ENCODE peak calls at places on chromosome 9, in eight cellular contexts. One of them, this sample, is unnamed.

GRCh38 chr9:23492126-23493002 is 333.7 kb downstream of the ELAVL2 start:
- DNase-seq in neural crest cell: peak
- DNase-seq in Caco-2: no peak
- DNase-seq in HFFc6: peak
- DNase-seq in GM13976: no peak
- DNase-seq in stomach: no peak
- DNase-seq in heart left ventricle: no peak
- DNase-seq in GM23338: peak
- DNase-seq in this sample: no peak

GRCh38 chr9:34139477-34140146 is 13.1 kb upstream of the DCAF12 start:
- DNase-seq in Caco-2: no peak
- DNase-seq in neural crest cell: no peak
- DNase-seq in GM13976: no peak
- DNase-seq in HFFc6: peak
- DNase-seq in GM23338: peak
- DNase-seq in stomach: peak
- DNase-seq in heart left ventricle: peak
- DNase-seq in this sample: peak

GRCh38 chr9:98347642-98348041 is 92.2 kb upstream of the TBC1D2 start:
- DNase-seq in GM13976: no peak
- DNase-seq in HFFc6: no peak
- DNase-seq in stomach: no peak
- DNase-seq in heart left ventricle: no peak
- DNase-seq in Caco-2: no peak
- DNase-seq in GM23338: no peak
- DNase-seq in neural crest cell: no peak
- DNase-seq in this sample: no peak

GRCh38 chr9:28491121-28491520 is 917.8 kb upstream of the C9orf72 start:
- DNase-seq in GM13976: no peak
- DNase-seq in HFFc6: no peak
- DNase-seq in neural crest cell: no peak
- DNase-seq in Caco-2: no peak
- DNase-seq in stomach: no peak
- DNase-seq in GM23338: no peak
- DNase-seq in heart left ventricle: no peak
- DNase-seq in this sample: no peak

GRCh38 chr9:38041564-38042267 is 27.3 kb downstream of the SHB start:
- DNase-seq in GM13976: no peak
- DNase-seq in GM23338: no peak
- DNase-seq in HFFc6: no peak
- DNase-seq in Caco-2: no peak
- DNase-seq in neural crest cell: no peak
- DNase-seq in heart left ventricle: no peak
- DNase-seq in stomach: no peak
- DNase-seq in this sample: no peak

GRCh38 chr9:77597057-77597456 is 51.1 kb downstream of the GNA14 start:
- DNase-seq in GM13976: no peak
- DNase-seq in HFFc6: no peak
- DNase-seq in GM23338: no peak
- DNase-seq in stomach: no peak
- DNase-seq in Caco-2: no peak
- DNase-seq in neural crest cell: no peak
- DNase-seq in heart left ventricle: no peak
- DNase-seq in this sample: no peak

GRCh38 chr9:89622933-89623861 is 18.4 kb downstream of the GADD45G start:
- DNase-seq in HFFc6: no peak
- DNase-seq in GM13976: no peak
- DNase-seq in stomach: peak
- DNase-seq in GM23338: no peak
- DNase-seq in Caco-2: no peak
- DNase-seq in heart left ventricle: no peak
- DNase-seq in neural crest cell: peak
- DNase-seq in this sample: no peak

GRCh38 chr9:12859704-12860251 is 85.0 kb downstream of the LURAP1L start:
- DNase-seq in neural crest cell: no peak
- DNase-seq in stomach: no peak
- DNase-seq in heart left ventricle: no peak
- DNase-seq in GM13976: no peak
- DNase-seq in Caco-2: no peak
- DNase-seq in GM23338: no peak
- DNase-seq in HFFc6: peak
- DNase-seq in this sample: peak

GRCh38 chr9:928363-929042 is 48.0 kb upstream of the DMRT3 start:
- DNase-seq in neural crest cell: no peak
- DNase-seq in heart left ventricle: no peak
- DNase-seq in Caco-2: peak
- DNase-seq in GM23338: peak
- DNase-seq in HFFc6: no peak
- DNase-seq in GM13976: peak
- DNase-seq in stomach: no peak
- DNase-seq in this sample: no peak

GRCh38 chr9:78295731-78296130 is 1.2 kb upstream of the PSAT1 start:
- DNase-seq in Caco-2: no peak
- DNase-seq in GM23338: no peak
- DNase-seq in neural crest cell: no peak
- DNase-seq in GM13976: no peak
- DNase-seq in stomach: no peak
- DNase-seq in heart left ventricle: no peak
- DNase-seq in HFFc6: no peak
- DNase-seq in this sample: no peak

GRCh38 chr9:82668724-82669324 is 394.1 kb downstream of the RASEF start:
- DNase-seq in GM13976: no peak
- DNase-seq in HFFc6: no peak
- DNase-seq in Caco-2: no peak
- DNase-seq in GM23338: no peak
- DNase-seq in neural crest cell: no peak
- DNase-seq in heart left ventricle: no peak
- DNase-seq in stomach: no peak
- DNase-seq in this sample: no peak

GRCh38 chr9:94974154-94974860 is 247.8 kb downstream of the AOPEP start:
- DNase-seq in HFFc6: no peak
- DNase-seq in stomach: no peak
- DNase-seq in heart left ventricle: no peak
- DNase-seq in GM23338: no peak
- DNase-seq in neural crest cell: no peak
- DNase-seq in GM13976: no peak
- DNase-seq in Caco-2: no peak
- DNase-seq in this sample: peak

DNA sequence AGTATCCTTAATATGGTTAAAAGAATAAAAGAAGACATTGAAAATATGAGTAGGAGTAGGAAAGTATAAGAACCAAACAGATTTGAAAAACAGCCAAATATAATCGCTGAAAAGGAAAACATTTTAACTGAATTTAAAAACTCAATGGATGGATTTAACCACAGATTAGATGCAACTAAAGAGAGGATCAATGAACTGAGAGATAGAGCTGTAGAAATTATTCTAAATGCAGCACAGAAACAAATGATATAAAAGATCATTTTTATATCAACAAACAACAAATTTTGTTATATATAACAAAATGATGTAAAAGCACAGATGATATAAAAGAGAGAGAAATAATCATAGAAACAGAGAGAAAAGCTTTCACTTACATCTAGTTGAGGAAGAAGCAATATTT is 29.3 kb upstream of the COL5A1 start:
- DNase-seq in HFFc6: no peak
- DNase-seq in GM23338: no peak
- DNase-seq in stomach: no peak
- DNase-seq in Caco-2: no peak
- DNase-seq in GM13976: no peak
- DNase-seq in heart left ventricle: no peak
- DNase-seq in neural crest cell: no peak
- DNase-seq in this sample: no peak
- TF ChIP-seq CTCF in HFFc6: no peak
- TF ChIP-seq CTCF in GM23338: no peak
- TF ChIP-seq CTCF in stomach: no peak
- TF ChIP-seq CTCF in Caco-2: no peak
- TF ChIP-seq CTCF in GM13976: no peak
- TF ChIP-seq CTCF in heart left ventricle: no peak
- TF ChIP-seq CTCF in neural crest cell: no peak
- TF ChIP-seq CTCF in this sample: no peak

GRCh38 chr9:91424403-91425176 is 958 bp upstream of the NFIL3 start:
- DNase-seq in neural crest cell: peak
- DNase-seq in heart left ventricle: peak
- DNase-seq in stomach: peak
- DNase-seq in GM13976: peak
- DNase-seq in Caco-2: peak
- DNase-seq in GM23338: peak
- DNase-seq in HFFc6: peak
- DNase-seq in this sample: peak
- TF ChIP-seq CTCF in neural crest cell: no peak
- TF ChIP-seq CTCF in heart left ventricle: peak
- TF ChIP-seq CTCF in stomach: no peak
- TF ChIP-seq CTCF in GM13976: peak
- TF ChIP-seq CTCF in Caco-2: no peak
- TF ChIP-seq CTCF in GM23338: no peak
- TF ChIP-seq CTCF in HFFc6: peak
- TF ChIP-seq CTCF in this sample: peak

DNA sequence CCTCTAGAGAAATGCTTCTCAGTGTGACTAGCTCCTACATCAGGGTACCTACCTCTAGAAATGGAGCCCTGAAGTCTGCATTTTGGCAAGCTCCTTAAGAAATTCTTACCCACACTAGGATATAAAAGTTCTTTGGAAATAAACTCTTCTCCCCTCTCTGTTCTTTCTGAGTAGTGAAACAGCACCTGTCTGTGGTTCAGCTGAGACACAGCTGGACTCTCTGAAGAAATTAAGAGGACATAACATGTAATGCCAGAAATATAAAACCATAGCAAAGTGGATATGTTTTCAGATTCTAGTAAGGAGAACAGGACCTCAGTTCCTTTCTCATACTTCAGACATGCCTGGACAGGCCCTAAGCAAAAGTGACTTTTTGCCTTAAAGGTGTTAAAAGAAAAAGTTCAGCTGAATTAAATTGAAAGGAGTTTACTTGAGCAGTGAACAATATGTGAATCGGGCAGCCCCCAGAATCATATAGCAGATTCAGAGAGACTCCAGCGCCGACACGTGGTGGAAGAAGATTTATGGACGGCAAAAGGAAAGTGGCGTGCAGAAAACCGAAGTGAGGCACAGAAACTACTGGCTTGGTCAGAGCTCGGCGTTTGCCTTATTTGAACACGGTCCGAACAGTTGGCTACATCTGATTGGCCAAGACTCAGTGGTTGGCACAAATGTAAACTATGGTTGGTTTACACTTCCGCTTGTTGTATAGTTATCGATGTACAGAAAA is 64.5 kb downstream of the PRKACG start:
- DNase-seq in Caco-2: no peak
- DNase-seq in heart left ventricle: no peak
- DNase-seq in GM13976: no peak
- DNase-seq in neural crest cell: no peak
- DNase-seq in HFFc6: peak
- DNase-seq in GM23338: no peak
- DNase-seq in stomach: no peak
- DNase-seq in this sample: no peak
- TF ChIP-seq CTCF in Caco-2: no peak
- TF ChIP-seq CTCF in heart left ventricle: peak
- TF ChIP-seq CTCF in GM13976: peak
- TF ChIP-seq CTCF in neural crest cell: peak
- TF ChIP-seq CTCF in HFFc6: peak
- TF ChIP-seq CTCF in GM23338: peak
- TF ChIP-seq CTCF in stomach: no peak
- TF ChIP-seq CTCF in this sample: no peak

DNA sequence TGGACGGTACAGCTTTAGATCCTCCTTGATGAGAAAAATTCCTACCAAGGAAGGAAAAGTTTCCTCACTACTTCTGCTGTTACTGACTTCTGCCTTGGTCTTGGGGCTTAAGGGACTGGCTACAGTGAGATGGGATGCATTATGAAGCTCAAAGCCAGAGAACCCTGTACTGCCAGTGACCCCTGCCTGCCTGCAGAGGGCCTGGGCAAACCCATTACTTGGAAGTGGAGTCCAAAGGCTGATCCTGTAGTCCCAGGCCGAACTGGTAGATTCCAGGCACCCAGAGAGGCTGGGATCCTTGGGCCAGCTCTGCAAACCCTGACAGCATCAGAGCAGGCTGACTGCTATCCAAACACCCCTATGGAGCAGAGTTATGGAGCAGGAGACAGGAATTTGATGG is 25.7 kb upstream of the NR5A1 start:
- DNase-seq in stomach: no peak
- DNase-seq in heart left ventricle: no peak
- DNase-seq in GM13976: no peak
- DNase-seq in neural crest cell: no peak
- DNase-seq in GM23338: no peak
- DNase-seq in HFFc6: no peak
- DNase-seq in Caco-2: no peak
- DNase-seq in this sample: no peak
- TF ChIP-seq CTCF in stomach: no peak
- TF ChIP-seq CTCF in heart left ventricle: no peak
- TF ChIP-seq CTCF in GM13976: no peak
- TF ChIP-seq CTCF in neural crest cell: no peak
- TF ChIP-seq CTCF in GM23338: peak
- TF ChIP-seq CTCF in HFFc6: no peak
- TF ChIP-seq CTCF in Caco-2: no peak
- TF ChIP-seq CTCF in this sample: no peak

GRCh38 chr9:114004221-114004716 is 73.8 kb downstream of the AMBP start:
- DNase-seq in neural crest cell: peak
- DNase-seq in HFFc6: no peak
- DNase-seq in heart left ventricle: peak
- DNase-seq in GM13976: no peak
- DNase-seq in GM23338: no peak
- DNase-seq in Caco-2: peak
- DNase-seq in stomach: peak
- DNase-seq in this sample: no peak
- TF ChIP-seq CTCF in neural crest cell: no peak
- TF ChIP-seq CTCF in HFFc6: no peak
- TF ChIP-seq CTCF in heart left ventricle: no peak
- TF ChIP-seq CTCF in GM13976: no peak
- TF ChIP-seq CTCF in GM23338: no peak
- TF ChIP-seq CTCF in Caco-2: no peak
- TF ChIP-seq CTCF in stomach: no peak
- TF ChIP-seq CTCF in this sample: no peak

GRCh38 chr9:68685770-68686169 is 19.3 kb upstream of the PIP5K1B start:
- DNase-seq in GM13976: peak
- DNase-seq in neural crest cell: no peak
- DNase-seq in Caco-2: no peak
- DNase-seq in heart left ventricle: no peak
- DNase-seq in stomach: peak
- DNase-seq in GM23338: peak
- DNase-seq in HFFc6: no peak
- DNase-seq in this sample: no peak
- TF ChIP-seq CTCF in GM13976: peak
- TF ChIP-seq CTCF in neural crest cell: peak
- TF ChIP-seq CTCF in Caco-2: no peak
- TF ChIP-seq CTCF in heart left ventricle: peak
- TF ChIP-seq CTCF in stomach: no peak
- TF ChIP-seq CTCF in GM23338: peak
- TF ChIP-seq CTCF in HFFc6: peak
- TF ChIP-seq CTCF in this sample: peak